ENCODE peak calls at places on chromosomes 4 and X, in eight cellular contexts. S is tibial artery, A is neuronal stem cell, C is lower lobe of right lung, P is GM23338, T is uterus, V is pancreas, U is mesenchymal stem cell. N is an unnamed sample.
A peak's percentile ranks its signal among the peaks of the same experiment; 100 is the strongest.

GRCh38 chr4:42610941-42611340 is 46.0 kb downstream of the ATP8A1 start:
- DNase-seq in A (no peak), C (no peak), U (no peak), S (no peak), P (no peak), V (no peak), T (no peak), N (no peak)

GRCh38 chr4:56389558-56389957 is 2.3 kb upstream of the AASDH start:
- DNase-seq in U (no peak), P (no peak), S (no peak), V (no peak), T (no peak), C (no peak), A (no peak), N (no peak)

GRCh38 chr4:123867910-123868587 is 471.5 kb downstream of the SPRY1 start:
- DNase-seq in C (no peak), U (no peak), S (no peak), T (no peak), P (no peak), A (no peak), V (no peak), N (no peak)

GRCh38 chr4:75484195-75484594 is 30.0 kb downstream of the RCHY1 start:
- DNase-seq in S (no peak), V (no peak), C (no peak), P (no peak), A (no peak), U (no peak), T (no peak), N (no peak)

GRCh38 chr4:106892786-106893185 is 143.3 kb downstream of the DKK2 start:
- DNase-seq in U (no peak), T (no peak), P (no peak), A (no peak), C (no peak), V (no peak), S (peak; percentile 48), N (no peak)

GRCh38 chr4:175298119-175298518 is 380.0 kb downstream of the ADAM29 start:
- DNase-seq in S (no peak), A (no peak), U (peak; percentile 51), C (no peak), T (no peak), P (no peak), V (no peak), N (no peak)

GRCh38 chr4:71473541-71474240 is 134.9 kb downstream of the SLC4A4 start:
- DNase-seq in U (no peak), S (no peak), V (no peak), T (no peak), P (no peak), C (no peak), A (no peak), N (no peak)

GRCh38 chrX:136397001-136397400 is 90.7 kb upstream of the BRS3 start:
- DNase-seq in T (no peak), U (peak; percentile 0), C (no peak), S (no peak), A (no peak), V (no peak), P (peak; percentile 1), N (no peak)

GRCh38 chrX:39624166-39624565 is 473.6 kb downstream of the BCOR start:
- DNase-seq in A (no peak), S (no peak), P (no peak), U (no peak), V (no peak), C (no peak), T (no peak), N (no peak)

GRCh38 chr4:122205687-122206086 is 53.6 kb downstream of the BLTP1 start:
- DNase-seq in A (no peak), V (no peak), U (no peak), P (no peak), T (no peak), C (no peak), S (no peak), N (no peak)

DNA sequence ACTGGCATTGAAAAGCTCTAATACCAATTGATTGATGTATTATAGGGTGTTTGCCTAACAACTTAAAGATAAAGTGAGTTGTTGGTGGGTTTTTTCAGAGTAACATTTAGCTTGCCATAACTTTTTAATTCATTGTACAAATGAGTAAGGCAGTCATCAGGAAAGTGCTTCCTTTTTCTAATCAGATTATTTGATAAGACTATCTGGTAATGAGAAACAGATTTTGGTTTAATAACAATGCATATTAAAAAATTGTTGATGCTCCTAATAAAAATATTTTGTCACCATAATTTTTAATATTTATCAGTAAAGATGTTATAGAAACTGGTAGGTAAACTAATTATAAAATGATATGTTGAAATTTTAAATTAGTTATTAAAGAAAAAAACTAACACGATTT is 51.3 kb downstream of the BLTP1 start:
- DNase-seq in P (no peak), A (no peak), V (no peak), T (no peak), S (no peak), C (no peak), U (no peak), N (no peak)
- H3K4me3 ChIP-seq in P (no peak overlapping the region), A (no peak overlapping the region), V (no peak overlapping the region), T (no peak overlapping the region), S (no peak overlapping the region), C (no peak overlapping the region), U (no peak overlapping the region), N (no peak overlapping the region)

GRCh38 chrX:153055827-153056748 is at the start of gene PNMA3:
- DNase-seq in T (no peak), S (no peak), V (peak; percentile 23), U (no peak), C (no peak), A (no peak), P (peak; percentile 42), N (no peak)
- H3K27me3 ChIP-seq in T (no peaks in the 10 kb centered on the region), S (no peaks in the 10 kb centered on the region), V (no peaks in the 10 kb centered on the region), U (peaks cover 74% of the 10 kb centered on the region), C (peaks cover 6% of the 10 kb centered on the region), A (no peaks in the 10 kb centered on the region), P (peaks cover 14% of the 10 kb centered on the region), N (no peaks in the 10 kb centered on the region)

GRCh38 chr4:773214-773613 is 52.7 kb downstream of the CPLX1 start:
- DNase-seq in V (peak; percentile 15), S (no peak), C (peak; percentile 39), U (no peak), A (no peak), P (no peak), T (no peak), N (no peak)
- H3K36me3 ChIP-seq in V (peaks cover 24% of the 10 kb centered on the region), S (peaks cover 91% of the 10 kb centered on the region), C (peaks cover 77% of the 10 kb centered on the region), U (peaks cover 66% of the 10 kb centered on the region), A (peaks cover 95% of the 10 kb centered on the region), P (peaks cover 24% of the 10 kb centered on the region), T (no peaks in the 10 kb centered on the region), N (peaks cover 34% of the 10 kb centered on the region)

GRCh38 chrX:12139934-12140611 is 1.8 kb downstream of the FRMPD4 start:
- DNase-seq in P (no peak), S (no peak), U (no peak), T (no peak), A (no peak), V (no peak), C (no peak), N (no peak)
- H3K4me3 ChIP-seq in P (no peak overlapping the region), S (no peak overlapping the region), U (no peak overlapping the region), T (no peak overlapping the region), A (no peak overlapping the region), V (no peak overlapping the region), C (no peak overlapping the region), N (no peak overlapping the region)

GRCh38 chrX:53379747-53380146 is 42.7 kb downstream of the SMC1A start:
- DNase-seq in V (no peak), S (no peak), T (no peak), C (no peak), U (no peak), P (no peak), A (no peak), N (no peak)

GRCh38 chrX:53374923-53375322 is 47.5 kb downstream of the SMC1A start:
- DNase-seq in A (no peak), S (no peak), C (no peak), T (no peak), V (no peak), U (no peak), P (peak; percentile 17), N (no peak)

GRCh38 chrX:53377464-53377863 is 45.0 kb downstream of the SMC1A start:
- DNase-seq in T (no peak), A (no peak), S (no peak), V (no peak), P (no peak), U (no peak), C (no peak), N (no peak)

GRCh38 chrX:53383376-53384087 is 38.9 kb downstream of the SMC1A start:
- DNase-seq in C (no peak), P (no peak), A (no peak), V (no peak), T (no peak), S (no peak), U (no peak), N (no peak)

GRCh38 chrX:53379008-53379710 is 43.3 kb downstream of the SMC1A start:
- DNase-seq in V (no peak), S (no peak), P (no peak), T (no peak), A (no peak), U (no peak), C (no peak), N (no peak)
- H3K27me3 ChIP-seq in V (no peaks in the 10 kb centered on the region), S (no peaks in the 10 kb centered on the region), P (no peaks in the 10 kb centered on the region), T (no peaks in the 10 kb centered on the region), A (no peaks in the 10 kb centered on the region), U (no peaks in the 10 kb centered on the region), C (no peaks in the 10 kb centered on the region), N (no peaks in the 10 kb centered on the region)

DNA sequence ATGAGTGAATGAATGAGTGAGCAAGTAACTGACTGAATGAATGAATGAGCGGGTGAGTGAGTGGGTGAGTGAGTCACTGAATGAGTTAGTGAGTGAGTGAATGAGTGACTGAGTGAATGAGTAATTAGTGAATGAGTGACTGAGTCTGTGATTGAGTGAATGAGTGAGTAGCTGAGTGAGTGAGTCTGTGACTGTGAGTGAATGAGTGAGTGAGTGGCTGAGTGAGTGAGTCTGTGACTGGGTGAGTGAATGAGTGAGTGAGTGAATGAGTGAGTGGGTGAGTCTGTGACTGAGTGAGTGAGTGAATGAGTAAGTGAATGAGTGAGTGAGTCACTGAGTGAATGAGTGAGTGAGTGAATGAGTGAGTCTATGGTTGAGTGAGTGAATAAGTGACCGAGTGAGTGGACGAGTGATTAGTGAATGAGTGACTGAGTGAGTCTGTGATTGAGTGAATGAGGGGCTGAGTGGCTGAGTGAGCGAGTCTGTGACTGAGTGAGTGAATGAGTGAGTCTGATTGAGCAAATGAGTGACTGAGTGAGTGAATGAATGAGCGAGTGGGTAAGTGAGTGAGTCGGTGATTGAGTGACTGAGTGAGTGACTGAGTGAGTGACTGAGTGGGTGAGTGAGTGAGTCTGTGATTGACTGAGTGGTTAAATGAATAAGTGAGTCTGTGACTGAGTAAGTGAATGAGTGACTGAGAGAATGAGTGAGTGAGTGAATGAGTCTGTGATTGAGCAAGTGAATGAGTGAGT is 223.0 kb upstream of the PSAPL1 start:
- DNase-seq in S (no peak), P (no peak), C (no peak), T (no peak), U (no peak), A (no peak), V (no peak), N (no peak)
- H3K36me3 ChIP-seq in S (no peaks in the 10 kb centered on the region), P (no peaks in the 10 kb centered on the region), C (no peaks in the 10 kb centered on the region), T (no peaks in the 10 kb centered on the region), U (no peaks in the 10 kb centered on the region), A (no peaks in the 10 kb centered on the region), V (no peaks in the 10 kb centered on the region), N (no peaks in the 10 kb centered on the region)

GRCh38 chrX:40719218-40719617 is 16.1 kb downstream of the MED14 start:
- DNase-seq in S (no peak), C (no peak), U (peak; percentile 36), A (no peak), P (no peak), T (no peak), V (no peak), N (no peak)
- H3K4me3 ChIP-seq in S (no peak overlapping the region), C (no peak overlapping the region), U (no peak overlapping the region), A (no peak overlapping the region), P (no peak overlapping the region), T (no peak overlapping the region), V (no peak overlapping the region), N (no peak overlapping the region)